ENCODE peak calls at places on chromosome 2, in seven cellular contexts. One of them, this sample, is unnamed.
A peak's percentile ranks its signal among the peaks of the same experiment; 100 is the strongest.

GRCh38 chr2:24818721-24819167 is 25.5 kb downstream of the CENPO start:
- DNase-seq in suprapubic skin: no peak
- DNase-seq in HCT116: no peak
- DNase-seq in right lobe of liver: no peak
- DNase-seq in uterus: peak; percentile 7
- DNase-seq in K562: no peak
- DNase-seq in breast epithelium: no peak
- DNase-seq in this sample: no peak

GRCh38 chr2:144703852-144704324 is 184.0 kb upstream of the ZEB2 start:
- DNase-seq in uterus: peak; percentile 37
- DNase-seq in breast epithelium: no peak
- DNase-seq in HCT116: peak; percentile 3
- DNase-seq in K562: peak; percentile 17
- DNase-seq in suprapubic skin: peak; percentile 75
- DNase-seq in right lobe of liver: peak; percentile 54
- DNase-seq in this sample: no peak

GRCh38 chr2:224882291-224883171 is 159.7 kb downstream of the DOCK10 start:
- DNase-seq in suprapubic skin: no peak
- DNase-seq in right lobe of liver: no peak
- DNase-seq in K562: no peak
- DNase-seq in breast epithelium: no peak
- DNase-seq in uterus: no peak
- DNase-seq in HCT116: no peak
- DNase-seq in this sample: no peak

GRCh38 chr2:25401307-25402021 is 59.7 kb upstream of the DNMT3A start:
- DNase-seq in right lobe of liver: no peak
- DNase-seq in uterus: no peak
- DNase-seq in K562: no peak
- DNase-seq in breast epithelium: no peak
- DNase-seq in suprapubic skin: no peak
- DNase-seq in HCT116: no peak
- DNase-seq in this sample: no peak

GRCh38 chr2:220916931-220917330 is 655.2 kb downstream of the EPHA4 start:
- DNase-seq in right lobe of liver: no peak
- DNase-seq in uterus: no peak
- DNase-seq in K562: no peak
- DNase-seq in HCT116: no peak
- DNase-seq in breast epithelium: no peak
- DNase-seq in suprapubic skin: no peak
- DNase-seq in this sample: no peak

GRCh38 chr2:183037281-183037659 is 987 bp downstream of the NCKAP1 start:
- DNase-seq in K562: no peak
- DNase-seq in breast epithelium: no peak
- DNase-seq in uterus: no peak
- DNase-seq in right lobe of liver: no peak
- DNase-seq in suprapubic skin: no peak
- DNase-seq in HCT116: peak; percentile 31
- DNase-seq in this sample: no peak

GRCh38 chr2:222912117-222912516 is 51.3 kb downstream of the ACSL3 start:
- DNase-seq in K562: no peak
- DNase-seq in uterus: no peak
- DNase-seq in suprapubic skin: no peak
- DNase-seq in right lobe of liver: no peak
- DNase-seq in breast epithelium: no peak
- DNase-seq in HCT116: no peak
- DNase-seq in this sample: peak; percentile 33

GRCh38 chr2:95314964-95315611 is 17.9 kb downstream of the KCNIP3 start:
- DNase-seq in suprapubic skin: no peak
- DNase-seq in right lobe of liver: peak; percentile 69
- DNase-seq in K562: peak; percentile 48
- DNase-seq in HCT116: peak; percentile 32
- DNase-seq in uterus: no peak
- DNase-seq in breast epithelium: no peak
- DNase-seq in this sample: no peak

GRCh38 chr2:221715783-221716386 is 143.8 kb upstream of the EPHA4 start:
- DNase-seq in HCT116: no peak
- DNase-seq in K562: no peak
- DNase-seq in uterus: no peak
- DNase-seq in breast epithelium: no peak
- DNase-seq in right lobe of liver: no peak
- DNase-seq in suprapubic skin: no peak
- DNase-seq in this sample: no peak

GRCh38 chr2:121333231-121333630 is 48.2 kb upstream of the TFCP2L1 start:
- DNase-seq in suprapubic skin: no peak
- DNase-seq in HCT116: no peak
- DNase-seq in K562: no peak
- DNase-seq in right lobe of liver: peak; percentile 31
- DNase-seq in breast epithelium: no peak
- DNase-seq in uterus: no peak
- DNase-seq in this sample: no peak

GRCh38 chr2:38685116-38685735 is 19.3 kb downstream of the GALM start:
- DNase-seq in breast epithelium: peak; percentile 61
- DNase-seq in HCT116: no peak
- DNase-seq in uterus: no peak
- DNase-seq in right lobe of liver: no peak
- DNase-seq in suprapubic skin: no peak
- DNase-seq in K562: peak; percentile 44
- DNase-seq in this sample: no peak

GRCh38 chr2:163407296-163407695 is 328.5 kb downstream of the FIGN start:
- DNase-seq in right lobe of liver: no peak
- DNase-seq in K562: no peak
- DNase-seq in HCT116: no peak
- DNase-seq in suprapubic skin: no peak
- DNase-seq in uterus: no peak
- DNase-seq in breast epithelium: no peak
- DNase-seq in this sample: no peak

GRCh38 chr2:46334389-46335345 is 37.5 kb downstream of the EPAS1 start:
- DNase-seq in right lobe of liver: no peak
- DNase-seq in suprapubic skin: no peak
- DNase-seq in K562: no peak
- DNase-seq in uterus: peak; percentile 61
- DNase-seq in breast epithelium: no peak
- DNase-seq in HCT116: no peak
- DNase-seq in this sample: no peak

GRCh38 chr2:165494568-165494967 is 25.1 kb downstream of the CSRNP3 start:
- DNase-seq in breast epithelium: no peak
- DNase-seq in K562: no peak
- DNase-seq in HCT116: no peak
- DNase-seq in right lobe of liver: no peak
- DNase-seq in uterus: no peak
- DNase-seq in suprapubic skin: no peak
- DNase-seq in this sample: no peak

GRCh38 chr2:198137733-198138132 is 333.3 kb downstream of the PLCL1 start:
- DNase-seq in K562: no peak
- DNase-seq in HCT116: no peak
- DNase-seq in right lobe of liver: no peak
- DNase-seq in suprapubic skin: no peak
- DNase-seq in uterus: no peak
- DNase-seq in breast epithelium: no peak
- DNase-seq in this sample: no peak

GRCh38 chr2:177024760-177025159 is 187.8 kb upstream of the HNRNPA3 start:
- DNase-seq in uterus: no peak
- DNase-seq in breast epithelium: no peak
- DNase-seq in K562: no peak
- DNase-seq in right lobe of liver: no peak
- DNase-seq in HCT116: no peak
- DNase-seq in suprapubic skin: no peak
- DNase-seq in this sample: no peak

GRCh38 chr2:197873293-197873701 is 68.9 kb downstream of the PLCL1 start:
- DNase-seq in breast epithelium: no peak
- DNase-seq in HCT116: no peak
- DNase-seq in K562: no peak
- DNase-seq in uterus: no peak
- DNase-seq in right lobe of liver: no peak
- DNase-seq in suprapubic skin: no peak
- DNase-seq in this sample: no peak

GRCh38 chr2:223314831-223315230 is 262.8 kb downstream of the KCNE4 start:
- DNase-seq in HCT116: no peak
- DNase-seq in suprapubic skin: no peak
- DNase-seq in uterus: no peak
- DNase-seq in K562: no peak
- DNase-seq in right lobe of liver: no peak
- DNase-seq in breast epithelium: no peak
- DNase-seq in this sample: no peak

GRCh38 chr2:77127345-77127744 is 394.8 kb downstream of the LRRTM4 start:
- DNase-seq in HCT116: no peak
- DNase-seq in breast epithelium: no peak
- DNase-seq in uterus: no peak
- DNase-seq in K562: no peak
- DNase-seq in suprapubic skin: no peak
- DNase-seq in right lobe of liver: no peak
- DNase-seq in this sample: no peak

GRCh38 chr2:3041841-3042600 is 335.6 kb downstream of the EIPR1 start:
- DNase-seq in HCT116: no peak
- DNase-seq in K562: no peak
- DNase-seq in suprapubic skin: no peak
- DNase-seq in uterus: no peak
- DNase-seq in breast epithelium: no peak
- DNase-seq in right lobe of liver: peak; percentile 36
- DNase-seq in this sample: no peak

GRCh38 chr2:229084467-229084866 is 186.6 kb downstream of the PID1 start:
- DNase-seq in K562: no peak
- DNase-seq in suprapubic skin: no peak
- DNase-seq in right lobe of liver: no peak
- DNase-seq in breast epithelium: no peak
- DNase-seq in HCT116: no peak
- DNase-seq in uterus: no peak
- DNase-seq in this sample: no peak

GRCh38 chr2:112637289-112637660 is 8.5 kb upstream of the SLC20A1 start:
- DNase-seq in suprapubic skin: no peak
- DNase-seq in K562: no peak
- DNase-seq in HCT116: no peak
- DNase-seq in breast epithelium: no peak
- DNase-seq in uterus: no peak
- DNase-seq in right lobe of liver: no peak
- DNase-seq in this sample: no peak

GRCh38 chr2:173355132-173355865 is 627 bp downstream of the CDCA7 start:
- DNase-seq in suprapubic skin: peak; percentile 62
- DNase-seq in HCT116: peak; percentile 28
- DNase-seq in K562: peak; percentile 69
- DNase-seq in uterus: peak; percentile 30
- DNase-seq in breast epithelium: no peak
- DNase-seq in right lobe of liver: no peak
- DNase-seq in this sample: peak; percentile 72

GRCh38 chr2:68908392-68908970 is 37.3 kb upstream of the BMP10 start:
- DNase-seq in HCT116: peak; percentile 76
- DNase-seq in uterus: peak; percentile 71
- DNase-seq in suprapubic skin: peak; percentile 81
- DNase-seq in right lobe of liver: peak; percentile 67
- DNase-seq in breast epithelium: peak; percentile 55
- DNase-seq in K562: peak; percentile 42
- DNase-seq in this sample: peak; percentile 90
- H3K27ac ChIP-seq in HCT116: peak overlapping the region; percentile 69
- H3K27ac ChIP-seq in uterus: no peak overlapping the region
- H3K27ac ChIP-seq in suprapubic skin: peak overlapping the region; percentile 16
- H3K27ac ChIP-seq in right lobe of liver: no peak overlapping the region
- H3K27ac ChIP-seq in breast epithelium: peak overlapping the region; percentile 74
- H3K27ac ChIP-seq in K562: peak overlapping the region; percentile 82
- H3K27ac ChIP-seq in this sample: peak overlapping the region; percentile 48

DNA sequence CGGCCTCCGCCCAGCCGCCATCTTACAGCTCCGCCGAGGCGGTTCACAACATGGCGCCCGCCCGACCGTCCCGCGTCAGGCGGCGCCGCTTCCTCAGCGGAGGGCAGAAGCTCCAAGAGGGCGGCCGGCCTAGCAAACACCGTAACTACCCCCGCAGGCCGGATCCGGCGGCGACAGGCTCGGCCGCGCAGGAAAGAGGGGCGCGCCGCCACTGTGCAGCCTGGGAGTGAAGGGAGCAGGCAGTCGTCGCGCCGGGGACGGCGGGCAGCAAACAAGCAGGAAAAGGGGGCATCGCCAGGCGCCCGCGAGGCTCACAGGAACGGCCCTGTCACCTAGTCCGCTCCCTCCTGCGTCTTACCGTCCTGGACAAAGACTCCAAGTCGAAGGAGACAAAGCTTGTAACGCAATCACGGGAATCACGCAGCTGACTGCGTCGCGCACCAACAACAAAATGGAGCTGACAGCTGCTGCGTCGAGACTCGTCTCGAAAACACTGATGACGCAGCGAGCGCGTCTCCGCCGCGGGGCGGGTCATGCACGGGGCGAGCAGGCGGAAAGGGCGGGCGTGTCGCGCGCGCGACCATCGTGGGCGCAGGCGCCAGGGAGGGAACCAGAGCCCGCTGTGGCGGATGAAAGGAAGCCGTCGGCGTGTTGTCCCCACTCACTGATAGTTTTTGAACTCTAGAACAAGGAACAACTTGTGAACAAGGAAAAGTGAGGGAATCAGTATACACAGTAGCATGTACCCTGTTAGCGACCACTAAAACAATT is at the start of gene CLK1:
- DNase-seq in right lobe of liver: peak; percentile 97
- DNase-seq in K562: peak; percentile 77
- DNase-seq in breast epithelium: peak; percentile 97
- DNase-seq in HCT116: peak; percentile 79
- DNase-seq in uterus: peak; percentile 96
- DNase-seq in suprapubic skin: peak; percentile 98
- DNase-seq in this sample: peak; percentile 98
- TF ChIP-seq POLR2A in right lobe of liver: peak; percentile 99
- TF ChIP-seq POLR2A in K562: peak; percentile 97
- TF ChIP-seq POLR2A in breast epithelium: peak; percentile 98
- TF ChIP-seq POLR2A in HCT116: peak; percentile 95
- TF ChIP-seq POLR2A in uterus: peak; percentile 100
- TF ChIP-seq POLR2A in suprapubic skin: peak; percentile 97
- TF ChIP-seq POLR2A in this sample: peak; percentile 100

DNA sequence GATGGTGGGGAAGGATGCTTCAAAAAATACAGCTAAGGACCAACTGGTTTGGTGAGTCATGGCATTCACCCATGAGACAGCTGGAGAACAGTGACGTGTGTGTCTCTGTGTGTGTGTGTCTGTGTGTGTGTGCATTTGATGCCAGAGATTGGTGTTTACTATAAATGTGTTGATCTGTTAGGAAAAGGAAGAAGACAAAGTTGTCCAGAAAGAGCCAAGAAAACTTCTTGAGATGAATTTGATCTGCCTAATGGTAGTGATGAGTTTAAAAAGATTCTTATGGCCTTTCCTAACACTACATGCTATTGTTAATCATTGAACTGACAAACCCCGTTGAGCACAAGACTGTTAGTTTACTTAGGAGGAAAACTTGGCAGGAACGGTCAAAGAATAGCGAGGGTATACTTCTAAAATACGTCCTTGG is 36.4 kb upstream of the IL1R1 start:
- DNase-seq in right lobe of liver: no peak
- DNase-seq in K562: no peak
- DNase-seq in HCT116: no peak
- DNase-seq in suprapubic skin: no peak
- DNase-seq in uterus: no peak
- DNase-seq in breast epithelium: no peak
- DNase-seq in this sample: no peak
- H3K4me3 ChIP-seq in right lobe of liver: peak overlapping the region; percentile 30
- H3K4me3 ChIP-seq in K562: no peak overlapping the region
- H3K4me3 ChIP-seq in HCT116: no peak overlapping the region
- H3K4me3 ChIP-seq in suprapubic skin: no peak overlapping the region
- H3K4me3 ChIP-seq in uterus: no peak overlapping the region
- H3K4me3 ChIP-seq in breast epithelium: peak overlapping the region; percentile 25
- H3K4me3 ChIP-seq in this sample: peak overlapping the region; percentile 5

GRCh38 chr2:85854897-85855296 is 33.9 kb downstream of the ST3GAL5 start:
- DNase-seq in suprapubic skin: no peak
- DNase-seq in breast epithelium: no peak
- DNase-seq in K562: no peak
- DNase-seq in uterus: no peak
- DNase-seq in right lobe of liver: no peak
- DNase-seq in HCT116: no peak
- DNase-seq in this sample: no peak
- H3K27ac ChIP-seq in suprapubic skin: no peak overlapping the region
- H3K27ac ChIP-seq in breast epithelium: no peak overlapping the region
- H3K27ac ChIP-seq in K562: no peak overlapping the region
- H3K27ac ChIP-seq in uterus: no peak overlapping the region
- H3K27ac ChIP-seq in right lobe of liver: no peak overlapping the region
- H3K27ac ChIP-seq in HCT116: no peak overlapping the region
- H3K27ac ChIP-seq in this sample: peak overlapping the region; percentile 76